ENCODE peak calls at places on chromosomes 6 and 20, in four cellular contexts. V is right atrium auricular region, W is heart right ventricle, O is neuronal stem cell. H is an unnamed sample.
A peak's percentile ranks its signal among the peaks of the same experiment; 100 is the strongest.

GRCh38 chr6:134035823-134036296 is 16.6 kb downstream of the SLC2A12 start:
- DNase-seq in W (no peak), O (no peak), V (no peak), H (no peak)

GRCh38 chr20:32144898-32145662 is 35.6 kb downstream of the TM9SF4 start:
- DNase-seq in O (no peak), W (no peak), V (no peak), H (no peak)

GRCh38 chr20:19935842-19936241 is 81.3 kb upstream of the NAA20 start:
- DNase-seq in O (no peak), V (no peak), W (no peak), H (peak; percentile 75)

GRCh38 chr6:54010340-54011276 is 100.6 kb upstream of the MLIP start:
- DNase-seq in V (no peak), O (no peak), W (no peak), H (peak; percentile 4)

GRCh38 chr6:4358414-4359107 is 223.2 kb upstream of the ECI2 start:
- DNase-seq in O (peak; percentile 23), W (peak; percentile 91), V (peak; percentile 98), H (peak; percentile 82)

GRCh38 chr6:144575327-144575726 is 290.2 kb downstream of the UTRN start:
- DNase-seq in V (no peak), W (no peak), O (no peak), H (no peak)

GRCh38 chr6:10411131-10411914 is 3.6 kb downstream of the TFAP2A start:
- DNase-seq in W (no peak), O (no peak), V (no peak), H (no peak)

GRCh38 chr6:130997061-130997753 is 65.8 kb downstream of the EPB41L2 start:
- DNase-seq in V (no peak), W (no peak), O (peak; percentile 17), H (no peak)

GRCh38 chr20:59996112-59996511 is 37.9 kb downstream of the CDH26 start:
- DNase-seq in W (no peak), O (no peak), V (no peak), H (no peak)

GRCh38 chr6:88380083-88380482 is 213.9 kb upstream of the CNR1 start:
- DNase-seq in V (peak; percentile 68), O (no peak), W (no peak), H (no peak)

GRCh38 chr20:24615353-24615752 is 145.9 kb downstream of the SYNDIG1 start:
- DNase-seq in W (no peak), V (no peak), O (no peak), H (no peak)

GRCh38 chr6:107560657-107561056 is 70.7 kb downstream of the SOBP start:
- DNase-seq in V (no peak), W (peak; percentile 42), O (no peak), H (no peak)

GRCh38 chr6:99822741-99823512 is 171.1 kb downstream of the MCHR2 start:
- DNase-seq in W (peak; percentile 7), V (no peak), O (peak; percentile 21), H (no peak)

GRCh38 chr6:88705601-88706000 is 257.8 kb downstream of the RNGTT start:
- DNase-seq in V (no peak), O (no peak), W (no peak), H (no peak)

GRCh38 chr6:149032599-149033405 is 284.7 kb upstream of the TAB2 start:
- DNase-seq in V (no peak), W (no peak), O (no peak), H (no peak)

GRCh38 chr6:39153766-39154397 is 38.9 kb upstream of the SAYSD1 start:
- DNase-seq in V (no peak), W (no peak), O (no peak), H (no peak)

DNA sequence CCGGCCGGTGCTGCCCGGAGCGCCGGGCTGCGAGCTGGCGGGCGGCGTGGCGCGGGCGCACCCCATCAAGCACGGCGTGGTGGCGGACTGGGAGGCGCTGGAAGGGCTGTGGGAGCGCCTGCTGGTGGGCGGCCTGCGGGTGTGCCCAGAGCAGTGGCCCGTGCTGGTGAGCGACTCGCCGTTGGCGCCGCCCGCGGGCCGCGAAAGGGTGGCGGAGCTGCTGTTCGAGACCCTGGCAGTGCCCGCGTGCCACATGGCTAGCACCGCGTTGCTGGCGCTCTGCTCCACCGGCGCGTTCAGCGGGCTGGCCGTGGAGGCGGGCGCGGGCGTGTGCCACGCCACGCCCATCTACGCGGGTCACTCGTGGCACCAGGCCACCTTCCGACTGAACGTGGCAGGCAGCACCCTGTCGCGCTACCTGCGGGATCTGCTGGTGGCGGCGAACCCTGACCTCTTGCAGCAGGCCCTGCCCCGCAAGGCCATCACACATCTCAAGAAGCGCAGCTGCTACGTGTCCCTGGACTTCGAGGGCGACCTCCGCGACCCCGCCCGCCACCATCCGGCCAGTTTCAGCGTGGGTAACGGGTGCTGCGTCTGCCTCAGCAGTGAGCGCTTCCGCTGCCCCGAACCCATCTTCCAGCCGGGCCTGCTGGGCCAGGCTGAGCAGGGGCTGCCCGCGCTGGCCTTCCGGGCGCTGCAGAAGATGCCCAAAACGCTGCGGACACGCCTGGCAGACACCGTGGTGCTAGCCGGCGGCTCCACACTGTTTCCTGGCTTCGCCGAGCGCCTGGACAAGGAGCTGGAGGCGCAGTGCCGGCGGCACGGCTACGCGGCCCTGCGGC is 723 bp downstream of the ACTL10 start:
- DNase-seq in O (no peak), W (peak; percentile 42), V (peak; percentile 83), H (peak; percentile 67)
- H3K4me1 ChIP-seq in O (peaks cover 8% of the 10 kb centered on the region), W (peaks cover 52% of the 10 kb centered on the region), V (peaks cover 60% of the 10 kb centered on the region), H (peaks cover 33% of the 10 kb centered on the region)

GRCh38 chr6:36858407-36858981 is 16.1 kb downstream of the PPIL1 start:
- DNase-seq in O (no peak), V (peak; percentile 62), W (no peak), H (no peak)
- H3K4me3 ChIP-seq in O (no peak overlapping the region), V (no peak overlapping the region), W (no peak overlapping the region), H (no peak overlapping the region)

GRCh38 chr6:25013249-25013648 is 77.5 kb upstream of the RIPOR2 start:
- DNase-seq in O (no peak), W (no peak), V (no peak), H (no peak)

GRCh38 chr6:25014375-25014774 is 78.6 kb upstream of the RIPOR2 start:
- DNase-seq in W (no peak), V (no peak), O (no peak), H (no peak)

GRCh38 chr6:25014806-25015560 is 79.2 kb upstream of the RIPOR2 start:
- DNase-seq in V (peak; percentile 70), W (no peak), O (no peak), H (no peak)

GRCh38 chr6:25010917-25011625 is 75.3 kb upstream of the RIPOR2 start:
- DNase-seq in V (no peak), W (no peak), O (no peak), H (no peak)

DNA sequence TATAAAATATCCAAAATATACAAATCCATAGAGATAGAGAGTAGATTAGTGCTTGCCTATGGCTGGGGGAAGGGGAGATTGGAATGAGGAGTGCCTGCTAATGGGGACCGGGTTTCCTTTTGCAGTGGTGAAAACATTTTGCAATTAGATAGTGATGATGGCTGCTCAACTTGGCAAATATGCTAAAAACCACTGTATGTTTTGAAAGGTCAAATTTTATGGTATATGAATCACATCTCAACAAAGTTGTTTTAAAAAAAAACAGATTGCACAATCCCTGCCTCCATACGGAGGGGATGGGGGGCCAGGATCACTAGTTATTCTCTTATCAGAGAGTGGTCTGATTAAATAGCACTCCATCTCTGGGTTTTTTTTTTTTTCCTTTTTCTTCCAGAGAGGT is 76.9 kb upstream of the RIPOR2 start:
- DNase-seq in V (no peak), O (no peak), W (no peak), H (no peak)
- H3K4me1 ChIP-seq in V (peaks cover 9% of the 10 kb centered on the region), O (peaks cover 15% of the 10 kb centered on the region), W (peaks cover 85% of the 10 kb centered on the region), H (no peaks in the 10 kb centered on the region)

DNA sequence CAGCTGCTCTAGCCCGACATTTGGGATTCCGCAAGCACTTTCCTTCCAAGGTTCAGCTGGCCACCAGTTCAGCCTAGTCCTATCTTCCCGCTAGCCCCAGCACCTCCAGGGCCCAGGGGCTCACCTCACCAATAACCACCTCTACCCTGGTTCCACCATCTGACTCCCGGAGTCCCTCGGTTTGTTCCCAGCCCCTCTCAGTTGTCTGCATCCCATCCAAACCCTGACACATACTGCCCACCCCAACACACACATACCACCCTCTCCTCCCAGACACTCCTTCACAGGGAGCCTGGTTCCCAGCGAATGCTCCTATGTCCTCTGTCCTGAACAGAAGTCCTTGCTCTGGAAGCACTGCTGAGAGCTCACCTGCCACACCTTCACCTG is 418 bp downstream of the TNXB start:
- DNase-seq in O (no peak), W (no peak), V (no peak), H (no peak)
- H3K4me3 ChIP-seq in O (peak overlapping the region; percentile 22), W (peak overlapping the region; percentile 58), V (peak overlapping the region; percentile 45), H (no peak overlapping the region)

DNA sequence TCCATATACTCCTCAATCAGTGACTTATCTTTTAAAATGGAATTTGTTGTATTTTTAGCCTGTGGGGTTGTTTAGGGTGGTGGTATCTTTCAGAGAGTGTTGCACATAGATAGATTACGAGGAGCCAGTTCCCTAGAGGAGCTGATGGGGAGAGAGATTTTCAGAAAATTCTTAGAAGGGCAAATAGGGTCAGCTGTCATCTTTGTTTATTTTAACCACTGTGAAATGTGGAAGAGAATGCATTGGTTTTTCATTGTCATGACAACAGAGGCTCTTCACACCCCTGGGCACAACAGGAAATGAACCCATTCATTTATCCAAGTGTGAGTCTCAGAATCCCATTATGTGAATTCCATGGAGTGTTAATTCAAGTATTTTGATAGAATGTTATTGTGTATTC is 188.4 kb downstream of the JARID2 start:
- DNase-seq in O (no peak), W (no peak), V (no peak), H (no peak)
- H3K4me1 ChIP-seq in O (peaks cover 55% of the 10 kb centered on the region), W (peaks cover 92% of the 10 kb centered on the region), V (peaks cover 48% of the 10 kb centered on the region), H (peaks cover 19% of the 10 kb centered on the region)

GRCh38 chr6:98384766-98385165 is 449.6 kb upstream of the POU3F2 start:
- DNase-seq in W (no peak), V (no peak), O (no peak), H (no peak)
- H3K4me3 ChIP-seq in W (no peak overlapping the region), V (no peak overlapping the region), O (no peak overlapping the region), H (no peak overlapping the region)

GRCh38 chr20:30168025-30168799 is 1089.3 kb upstream of the DEFB115 start:
- DNase-seq in W (peak; percentile 6), O (no peak), V (no peak), H (no peak)

GRCh38 chr20:30167540-30167939 is 1089.9 kb upstream of the DEFB115 start:
- DNase-seq in W (no peak), V (no peak), O (no peak), H (no peak)

GRCh38 chr20:30168800-30169138 is 1088.7 kb upstream of the DEFB115 start:
- DNase-seq in O (no peak), V (no peak), W (no peak), H (no peak)
- H3K4me1 ChIP-seq in O (no peaks in the 10 kb centered on the region), V (no peaks in the 10 kb centered on the region), W (no peaks in the 10 kb centered on the region), H (no peaks in the 10 kb centered on the region)

DNA sequence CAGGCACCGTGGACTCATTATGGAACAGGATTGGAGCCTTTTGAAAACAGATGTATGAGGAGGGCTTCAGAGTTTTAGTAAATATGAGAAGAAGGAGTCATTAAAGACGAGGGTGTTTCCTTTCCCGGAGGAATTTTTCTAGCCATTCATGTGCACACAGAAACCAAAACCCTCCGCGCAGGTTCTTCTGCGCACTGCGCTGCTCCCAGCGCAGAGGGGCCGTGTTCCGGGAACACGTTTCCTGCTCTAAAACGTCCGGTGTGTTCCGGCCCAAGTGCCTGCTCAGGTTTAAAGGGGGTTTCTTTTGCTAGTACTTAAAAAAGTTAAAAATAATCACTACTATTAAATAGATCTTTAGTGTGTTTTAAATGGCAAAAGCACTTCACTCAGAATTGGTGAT is 11.6 kb downstream of the GPR31 start:
- DNase-seq in V (no peak), W (no peak), O (no peak), H (no peak)
- H3K4me3 ChIP-seq in V (no peak overlapping the region), W (no peak overlapping the region), O (no peak overlapping the region), H (no peak overlapping the region)

H was measured in mucosa of descending colon.